ENCODE peak calls at places on chromosome 6, in four cellular contexts. C is NCI-H446 treated with DMSO at 0.1 percent for 48 hours, V is choroid plexus epithelial cell, S is right lobe of liver. T is an unnamed sample.

GRCh38 chr6:167236239-167236571 is 54.9 kb upstream of the UNC93A start:
- DNase-seq in C (no peak), V (no peak), S (no peak), T (no peak)

GRCh38 chr6:13163161-13163944 is 165.0 kb downstream of the TBC1D7 start:
- DNase-seq in C (no peak), V (no peak), S (no peak), T (no peak)

GRCh38 chr6:21531393-21531792 is 62.2 kb upstream of the SOX4 start:
- DNase-seq in C (no peak), V (no peak), S (no peak), T (no peak)

GRCh38 chr6:16868968-16869367 is 107.7 kb upstream of the ATXN1 start:
- DNase-seq in C (no peak), V (no peak), S (no peak), T (no peak)

GRCh38 chr6:26552640-26553189 is 14.5 kb downstream of the HMGN4 start:
- DNase-seq in C (no peak), V (no peak), S (no peak), T (no peak)

GRCh38 chr6:99338188-99338587 is 11.3 kb downstream of the FAXC start:
- DNase-seq in C (no peak), V (no peak), S (no peak), T (no peak)

GRCh38 chr6:161228911-161229591 is 44.8 kb downstream of the AGPAT4 start:
- DNase-seq in C (peak; percentile 58), V (peak; percentile 91), S (no peak), T (peak; percentile 91)

GRCh38 chr6:144265390-144265789 is 19.7 kb upstream of the UTRN start:
- DNase-seq in C (no peak), V (peak; percentile 82), S (no peak), T (peak; percentile 76)

GRCh38 chr6:46263709-46264091 is 92.9 kb upstream of the ENPP5 start:
- DNase-seq in C (no peak), V (peak; percentile 77), S (no peak), T (peak; percentile 2)